ENCODE peak calls at places on chromosomes 5 and 9, in six cellular contexts. E is heart right ventricle, Q is GM06990, N is BJ, J is cardiac muscle cell, T is ovary. Y is an unnamed sample.

GRCh38 chr9:133160742-133161541 is 2.8 kb downstream of the GBGT1 start:
- DNase-seq in E (peak; percentile 59), Q (no peak), N (no peak), J (peak; percentile 61), T (no peak), Y (peak; percentile 67)

GRCh38 chr5:40223884-40224402 is 455.8 kb upstream of the PTGER4 start:
- DNase-seq in E (no peak), Q (peak; percentile 42), N (peak; percentile 39), J (no peak), T (no peak), Y (peak; percentile 91)

GRCh38 chr9:131046581-131047202 is 37.7 kb downstream of the LAMC3 start:
- DNase-seq in E (peak; percentile 69), Q (peak; percentile 76), N (no peak), J (peak; percentile 86), T (peak; percentile 50), Y (peak; percentile 50)

GRCh38 chr9:135478858-135479468 is 619 bp upstream of the PPP1R26 start:
- DNase-seq in E (no peak), Q (no peak), N (no peak), J (peak; percentile 68), T (peak; percentile 51), Y (peak; percentile 61)

GRCh38 chr9:26768196-26768595 is 124.4 kb downstream of the CAAP1 start:
- DNase-seq in E (no peak), Q (no peak), N (no peak), J (no peak), T (no peak), Y (no peak)

GRCh38 chr9:124008307-124008854 is 3.2 kb upstream of the LHX2 start:
- DNase-seq in E (no peak), Q (no peak), N (no peak), J (no peak), T (no peak), Y (no peak)

GRCh38 chr5:18380729-18381362 is 746.6 kb downstream of the TAF11L14 start:
- DNase-seq in E (no peak), Q (no peak), N (no peak), J (no peak), T (no peak), Y (no peak)

GRCh38 chr5:27311544-27311943 is 273.2 kb upstream of the CDH9 start:
- DNase-seq in E (no peak), Q (no peak), N (no peak), J (no peak), T (no peak), Y (no peak)

GRCh38 chr5:37889612-37890317 is 49.9 kb upstream of the GDNF start:
- DNase-seq in E (no peak), Q (no peak), N (peak; percentile 82), J (no peak), T (no peak), Y (peak; percentile 72)

GRCh38 chr5:128905225-128906110 is 59.8 kb upstream of the SLC27A6 start:
- DNase-seq in E (no peak), Q (peak; percentile 15), N (peak; percentile 7), J (peak; percentile 65), T (peak; percentile 31), Y (peak; percentile 33)

GRCh38 chr9:130766031-130766903 is 68.8 kb upstream of the ABL1 start:
- DNase-seq in E (no peak), Q (peak; percentile 49), N (no peak), J (no peak), T (no peak), Y (no peak)

GRCh38 chr5:154647760-154648143 is 107.4 kb upstream of the LARP1 start:
- DNase-seq in E (no peak), Q (no peak), N (no peak), J (no peak), T (no peak), Y (no peak)

DNA sequence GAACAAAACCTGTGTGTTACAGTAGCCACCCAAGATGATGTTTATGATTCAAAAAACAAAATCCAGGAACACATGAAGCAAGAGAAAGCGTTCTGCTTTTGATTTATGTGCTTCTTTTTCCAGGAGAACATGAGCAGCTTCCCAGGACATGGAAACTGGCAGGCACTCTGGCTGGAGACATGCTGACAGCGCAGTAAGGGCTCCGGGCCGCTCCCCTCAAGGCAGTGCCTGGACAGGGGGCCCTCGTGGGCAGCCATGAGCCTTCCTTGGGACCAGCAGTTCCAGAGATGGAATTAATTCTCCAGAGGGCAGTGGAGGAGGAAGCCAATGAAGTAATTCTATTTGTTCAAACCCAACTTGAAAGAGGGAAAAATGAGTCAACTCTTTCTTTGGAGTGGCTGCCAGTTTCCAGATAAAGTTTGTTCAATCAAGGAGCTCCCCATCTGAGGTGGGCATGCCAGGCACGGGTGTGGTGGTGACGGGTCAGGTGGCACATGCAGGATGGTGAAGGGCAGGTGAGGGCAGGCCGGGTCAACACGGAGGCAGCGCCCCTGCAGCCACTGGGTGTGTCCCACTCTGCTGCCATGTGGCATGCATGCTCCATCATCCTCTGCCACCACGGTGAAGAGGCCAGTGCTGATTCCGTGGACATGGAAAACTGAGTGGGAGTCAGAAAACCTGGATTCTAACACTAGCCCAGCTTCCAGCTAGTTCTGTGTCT is 83.8 kb downstream of the OTULIN start:
- DNase-seq in E (no peak), Q (no peak), N (no peak), J (no peak), T (no peak), Y (no peak)
- H3K4me3 ChIP-seq in E (no peak overlapping the region), Q (no peak overlapping the region), N (no peak overlapping the region), J (no peak overlapping the region), T (no peak overlapping the region), Y (no peak overlapping the region)

GRCh38 chr9:119771336-119771735 is 402.1 kb upstream of the BRINP1 start:
- DNase-seq in E (no peak), Q (no peak), N (no peak), J (no peak), T (no peak), Y (no peak)

GRCh38 chr9:119773823-119774222 is 404.6 kb upstream of the BRINP1 start:
- DNase-seq in E (no peak), Q (no peak), N (no peak), J (no peak), T (no peak), Y (no peak)

GRCh38 chr9:119763260-119763659 is 394.0 kb upstream of the BRINP1 start:
- DNase-seq in E (no peak), Q (no peak), N (no peak), J (no peak), T (no peak), Y (no peak)

GRCh38 chr9:119765632-119766031 is 396.4 kb upstream of the BRINP1 start:
- DNase-seq in E (no peak), Q (no peak), N (no peak), J (no peak), T (no peak), Y (no peak)

DNA sequence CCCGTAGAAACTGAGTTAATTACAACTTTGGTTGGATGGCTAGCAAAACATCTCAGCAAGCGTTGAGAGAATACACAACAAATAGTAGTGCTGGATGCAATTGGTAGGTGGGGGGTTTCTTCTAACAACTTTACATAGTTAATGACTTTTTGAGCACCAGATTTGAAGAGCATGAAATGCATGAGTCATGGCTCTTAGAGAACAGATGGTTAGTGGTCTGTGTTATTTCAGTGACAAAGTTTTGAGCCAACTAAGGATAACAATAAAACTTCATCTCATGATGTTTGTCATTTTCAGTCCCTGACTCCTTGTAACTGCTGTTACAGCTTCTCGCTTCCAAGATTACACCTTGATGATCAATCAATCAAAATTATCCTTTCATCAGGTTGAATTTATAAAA is 399.0 kb upstream of the BRINP1 start:
- DNase-seq in E (no peak), Q (no peak), N (no peak), J (no peak), T (no peak), Y (no peak)
- TF ChIP-seq CTCF in E (no peak), Q (no peak), N (no peak), J (no peak), T (no peak), Y (no peak)

GRCh38 chr5:160008877-160009590 is at the start of gene TTC1:
- DNase-seq in E (peak; percentile 79), Q (peak; percentile 85), N (peak; percentile 90), J (peak; percentile 99), T (peak; percentile 96), Y (peak; percentile 98)

GRCh38 chr5:160009591-160009989 is 651 bp downstream of the TTC1 start:
- DNase-seq in E (no peak), Q (peak; percentile 6), N (no peak), J (no peak), T (no peak), Y (no peak)

GRCh38 chr5:160007610-160008009 is 1.3 kb upstream of the TTC1 start:
- DNase-seq in E (no peak), Q (no peak), N (no peak), J (no peak), T (no peak), Y (no peak)

DNA sequence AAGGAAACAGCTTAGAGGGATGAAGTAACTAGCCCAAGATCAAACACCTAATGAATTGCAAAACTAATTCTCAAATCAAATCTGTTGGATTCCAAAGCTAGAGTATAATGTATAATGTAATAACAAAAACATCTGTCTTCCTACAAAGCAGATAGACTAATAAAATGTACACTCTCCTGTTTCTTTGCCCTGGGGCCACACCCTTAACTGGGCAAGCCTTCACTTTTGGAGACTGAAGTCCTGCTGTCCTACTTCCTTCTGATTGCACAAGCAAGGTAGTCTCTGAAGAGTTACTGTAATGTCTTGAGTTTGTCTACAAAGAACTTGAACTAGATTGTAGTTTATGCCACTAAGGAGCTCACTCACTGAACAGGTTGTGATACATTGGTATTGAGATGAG is 2.5 kb downstream of the TTC1 start:
- DNase-seq in E (no peak), Q (no peak), N (no peak), J (no peak), T (no peak), Y (no peak)
- H3K4me3 ChIP-seq in E (no peak overlapping the region), Q (no peak overlapping the region), N (no peak overlapping the region), J (no peak overlapping the region), T (no peak overlapping the region), Y (no peak overlapping the region)

GRCh38 chr9:136799079-136799853 is 3.1 kb downstream of the CCDC183 start:
- DNase-seq in E (no peak), Q (no peak), N (no peak), J (peak; percentile 45), T (no peak), Y (no peak)

GRCh38 chr9:136796238-136796774 is at the start of gene CCDC183:
- DNase-seq in E (no peak), Q (no peak), N (no peak), J (no peak), T (no peak), Y (no peak)

GRCh38 chr9:136798708-136799078 is 2.6 kb downstream of the CCDC183 start:
- DNase-seq in E (no peak), Q (no peak), N (no peak), J (no peak), T (no peak), Y (no peak)

GRCh38 chr9:136802321-136802720 is 5.4 kb upstream of the RABL6 start:
- DNase-seq in E (no peak), Q (no peak), N (no peak), J (no peak), T (no peak), Y (no peak)

DNA sequence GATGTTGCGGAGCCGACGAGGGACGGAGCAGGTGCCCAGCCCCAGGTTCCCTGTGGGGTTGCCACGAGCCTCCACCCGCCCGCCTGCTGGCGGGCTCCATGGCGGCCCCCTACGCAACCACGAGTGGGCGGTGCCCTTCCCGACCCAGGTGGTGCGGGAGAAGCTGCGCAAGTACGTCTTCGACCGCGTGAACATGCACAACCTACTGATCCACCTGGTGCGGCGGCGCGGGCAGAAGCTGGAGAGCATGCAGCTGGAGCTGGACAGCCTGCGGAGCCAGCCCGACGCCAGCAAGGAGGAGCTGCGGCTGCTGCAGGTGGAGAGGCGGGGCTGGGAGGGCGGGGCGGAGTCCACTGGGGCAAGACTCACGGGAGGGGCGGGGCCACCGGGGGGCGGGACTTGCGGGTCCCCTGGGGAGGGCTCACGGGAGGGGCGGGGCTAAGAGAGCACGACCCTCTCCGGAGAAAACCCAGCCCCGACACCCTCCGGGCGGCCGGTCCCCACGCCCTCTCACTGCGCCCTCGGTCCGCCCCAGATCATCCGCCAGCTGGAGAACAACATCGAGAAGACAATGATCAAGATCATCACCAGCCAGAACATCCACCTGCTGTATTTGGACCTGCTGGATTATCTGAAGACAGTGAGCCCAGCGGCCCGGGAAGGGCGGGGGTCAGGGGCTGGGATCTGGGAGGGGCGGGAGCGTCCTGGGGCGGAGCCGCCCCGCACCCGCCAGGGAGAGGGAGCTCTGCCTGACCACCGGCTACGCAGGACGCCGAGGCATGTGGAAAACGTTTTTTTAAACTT is 3.9 kb downstream of the CCDC183 start:
- DNase-seq in E (peak; percentile 87), Q (peak; percentile 85), N (no peak), J (peak; percentile 97), T (peak; percentile 91), Y (peak; percentile 71)
- TF ChIP-seq CTCF in E (no peak), Q (no peak), N (no peak), J (no peak), T (no peak), Y (no peak)